ENCODE peak calls at places on chromosomes 1 and 21, in nine cellular contexts. T is endodermal cell, O is GM20000, E is pancreas, U is lower lobe of right lung, X is AG09309, Z is GM10248, G is PC-3, S is transverse colon. V is an unnamed sample.

GRCh38 chr1:211247921-211248320 is 11.2 kb upstream of the RCOR3 start:
- DNase-seq in U (no peak), E (no peak), S (no peak), O (no peak), X (no peak), T (peak), G (no peak), Z (no peak), V (no peak)

GRCh38 chr1:210239295-210240155 is 6.9 kb downstream of the SERTAD4 start:
- DNase-seq in G (peak), S (no peak), Z (no peak), O (no peak), T (peak), E (no peak), X (peak), U (no peak), V (peak)

GRCh38 chr1:118396824-118397530 is 211.9 kb upstream of the SPAG17 start:
- DNase-seq in T (no peak), O (no peak), X (no peak), E (peak), Z (no peak), S (no peak), U (no peak), G (no peak), V (no peak)

GRCh38 chr1:36134031-36134430 is 9.0 kb upstream of the COL8A2 start:
- DNase-seq in X (no peak), Z (no peak), O (no peak), S (no peak), G (no peak), T (no peak), E (no peak), U (no peak), V (no peak)

GRCh38 chr1:198656500-198656932 is 17.7 kb downstream of the PTPRC start:
- DNase-seq in O (no peak), T (no peak), S (peak), Z (no peak), G (peak), U (peak), X (no peak), E (no peak), V (no peak)

GRCh38 chr21:46477765-46478164 is 19.1 kb downstream of the DIP2A start:
- DNase-seq in X (peak), O (no peak), G (no peak), S (no peak), E (no peak), Z (no peak), U (no peak), T (no peak), V (no peak)

GRCh38 chr1:73593804-73594203 is 604.2 kb downstream of the LRRIQ3 start:
- DNase-seq in O (no peak), T (no peak), S (no peak), U (no peak), E (no peak), G (peak), Z (no peak), X (no peak), V (no peak)

GRCh38 chr1:184299076-184299790 is 87.6 kb upstream of the C1orf21 start:
- DNase-seq in E (no peak), S (no peak), T (no peak), U (no peak), X (peak), Z (no peak), G (peak), O (no peak), V (no peak)

GRCh38 chr1:228415853-228416216 is 826 bp downstream of the TRIM17 start:
- DNase-seq in Z (no peak), G (no peak), X (no peak), O (no peak), E (no peak), T (no peak), S (no peak), U (no peak), V (no peak)

GRCh38 chr21:15506086-15506485 is 223.7 kb upstream of the USP25 start:
- DNase-seq in T (no peak), S (no peak), X (no peak), E (no peak), U (no peak), G (peak), O (no peak), Z (no peak), V (no peak)

GRCh38 chr1:18874036-18874435 is 14.6 kb upstream of the TAS1R2 start:
- DNase-seq in G (no peak), X (no peak), O (no peak), Z (no peak), U (no peak), S (no peak), E (no peak), T (no peak), V (no peak)

GRCh38 chr1:209486861-209487260 is 96.7 kb upstream of the CAMK1G start:
- DNase-seq in Z (no peak), U (no peak), G (peak), T (no peak), X (no peak), O (no peak), E (no peak), S (no peak), V (no peak)

GRCh38 chr1:118973536-118974160 is 14.5 kb downstream of the TBX15 start:
- DNase-seq in Z (no peak), U (no peak), G (no peak), E (no peak), X (no peak), T (no peak), S (no peak), O (no peak), V (no peak)

GRCh38 chr1:19473119-19473518 is 12.2 kb downstream of the CAPZB start:
- DNase-seq in O (no peak), G (no peak), S (no peak), Z (no peak), X (no peak), T (no peak), U (no peak), E (no peak), V (no peak)

GRCh38 chr1:76543495-76543894 is 323.8 kb upstream of the ST6GALNAC5 start:
- DNase-seq in E (no peak), Z (no peak), G (no peak), U (no peak), S (no peak), X (no peak), T (no peak), O (no peak), V (no peak)

GRCh38 chr21:33871171-33871570 is 44.4 kb downstream of the ATP5PO start:
- DNase-seq in X (peak), S (no peak), Z (no peak), U (no peak), E (no peak), T (no peak), G (no peak), O (no peak), V (no peak)

GRCh38 chr1:113868387-113869083 is 3.0 kb downstream of the PTPN22 start:
- DNase-seq in E (no peak), Z (no peak), S (no peak), U (no peak), X (no peak), T (no peak), G (peak), O (no peak), V (no peak)

GRCh38 chr1:4351453-4351852 is 303.0 kb upstream of the AJAP1 start:
- DNase-seq in E (no peak), G (no peak), U (no peak), X (no peak), O (no peak), Z (no peak), T (no peak), S (no peak), V (no peak)

GRCh38 chr1:9181990-9182783 is 52.4 kb upstream of the H6PD start:
- DNase-seq in S (peak), X (no peak), Z (peak), T (peak), U (peak), O (peak), G (peak), E (peak), V (peak)

GRCh38 chr21:41388259-41388658 is 26.4 kb downstream of the MX2 start:
- DNase-seq in U (no peak), G (no peak), E (no peak), T (no peak), Z (no peak), X (no peak), O (no peak), S (no peak), V (no peak)

GRCh38 chr1:7707527-7707926 is 63.6 kb upstream of the VAMP3 start:
- DNase-seq in X (no peak), Z (no peak), E (no peak), O (no peak), G (no peak), T (no peak), U (no peak), S (no peak), V (no peak)

GRCh38 chr1:37793773-37794371 is at the start of gene MANEAL:
- DNase-seq in T (peak), O (peak), G (peak), Z (peak), S (peak), X (no peak), U (peak), E (peak), V (no peak)

GRCh38 chr1:1432951-1433803 is 2.3 kb upstream of the VWA1 start:
- DNase-seq in X (no peak), E (peak), G (peak), S (peak), T (peak), O (peak), U (peak), Z (peak), V (peak)

GRCh38 chr1:1433804-1434130 is 1.7 kb upstream of the VWA1 start:
- DNase-seq in T (peak), X (no peak), U (no peak), Z (peak), S (no peak), E (peak), G (peak), O (no peak), V (peak)

GRCh38 chr1:1434812-1435093 is 737 bp upstream of the VWA1 start:
- DNase-seq in O (peak), X (no peak), U (no peak), T (no peak), E (no peak), G (no peak), S (no peak), Z (peak), V (no peak)

GRCh38 chr1:1435094-1435903 is at the start of gene VWA1:
- DNase-seq in Z (peak), S (peak), X (no peak), T (peak), G (peak), E (peak), O (peak), U (peak), V (peak)

GRCh38 chr1:1434131-1434811 is 1.2 kb upstream of the VWA1 start:
- DNase-seq in G (no peak), E (peak), X (no peak), S (peak), Z (no peak), T (peak), O (peak), U (peak), V (peak)
- TF ChIP-seq CTCF in G (no peak), E (no peak), X (no peak), S (no peak), Z (no peak), T (no peak), O (no peak), U (no peak), V (peak)

DNA sequence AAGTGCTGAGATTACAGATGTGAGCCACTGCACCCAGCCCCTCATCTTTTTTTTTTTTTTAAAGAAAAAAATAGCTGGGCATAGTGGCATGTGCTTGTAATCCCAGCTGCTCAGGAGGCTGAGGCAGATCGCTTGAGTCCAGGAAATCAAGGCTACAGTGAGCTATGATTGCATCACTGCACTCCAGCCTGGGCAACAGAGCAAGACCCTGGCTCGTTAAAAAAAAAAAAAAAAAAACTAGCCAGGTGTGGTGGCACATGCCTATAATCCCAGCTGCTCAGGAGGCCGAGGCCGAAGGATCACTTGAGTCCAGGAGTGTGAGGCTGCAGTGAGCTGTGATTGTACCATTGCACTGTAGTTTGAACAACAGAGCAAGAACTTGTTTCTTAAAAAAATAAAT is 13.8 kb downstream of the SZRD1 start:
- DNase-seq in X (no peak), T (no peak), S (no peak), O (no peak), E (no peak), Z (no peak), G (no peak), U (no peak), V (no peak)
- TF ChIP-seq CTCF in X (no peak), T (no peak), S (no peak), O (no peak), E (no peak), Z (no peak), G (no peak), U (no peak), V (no peak)

DNA sequence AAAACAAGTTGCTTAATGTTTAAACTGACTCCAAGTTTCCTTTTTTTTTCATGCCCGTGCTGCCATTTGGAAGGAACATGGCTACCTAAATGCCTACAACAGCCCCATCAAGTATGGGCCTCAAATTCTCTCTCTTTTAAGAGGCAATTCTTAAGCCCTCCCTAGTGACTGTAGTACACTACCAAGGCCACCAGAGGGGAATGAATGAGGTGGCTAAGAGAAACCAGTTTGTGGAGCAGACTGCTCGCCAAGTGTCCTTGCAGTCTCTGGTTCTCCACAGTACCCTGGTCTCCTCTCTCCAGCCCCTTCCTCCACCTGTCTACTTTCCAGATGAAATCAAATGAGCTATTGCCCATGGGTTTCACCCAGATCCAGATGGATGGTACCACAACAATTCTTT is 1809.6 kb downstream of the BRINP3 start:
- DNase-seq in T (peak), S (no peak), U (no peak), E (no peak), O (no peak), Z (no peak), G (peak), X (no peak), V (no peak)
- TF ChIP-seq CTCF in T (peak), S (no peak), U (no peak), E (no peak), O (no peak), Z (no peak), G (peak), X (no peak), V (no peak)

DNA sequence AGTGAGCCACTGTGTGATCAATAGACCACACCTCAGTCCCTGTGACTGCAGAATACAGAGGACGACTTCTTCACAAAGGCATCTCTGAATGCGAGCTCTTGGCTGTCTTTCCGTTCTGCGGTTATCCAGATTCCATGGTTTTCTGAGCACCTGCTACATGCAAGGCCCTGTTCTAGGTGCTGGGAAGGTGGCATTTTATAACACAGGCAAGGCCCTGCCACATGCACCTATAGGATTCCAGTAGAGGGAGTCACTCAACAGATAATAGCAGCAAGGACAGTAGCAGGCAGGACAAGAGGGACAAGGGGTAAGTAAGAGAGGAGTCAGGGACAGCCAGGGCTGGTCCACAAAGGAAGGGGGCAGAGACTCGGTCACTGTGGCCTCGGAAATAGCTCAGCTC is 9.0 kb downstream of the URB1 start:
- DNase-seq in Z (no peak), O (no peak), X (no peak), E (no peak), U (no peak), S (no peak), T (no peak), G (peak), V (no peak)
- TF ChIP-seq CTCF in Z (no peak), O (no peak), X (no peak), E (no peak), U (no peak), S (no peak), T (peak), G (peak), V (no peak)

GRCh38 chr1:233025156-233025555 is 74.7 kb downstream of the NTPCR start:
- DNase-seq in Z (peak), T (peak), E (peak), O (peak), X (no peak), U (no peak), S (peak), G (peak), V (no peak)
- TF ChIP-seq CTCF in Z (peak), T (peak), E (peak), O (no peak), X (peak), U (peak), S (peak), G (peak), V (no peak)

GRCh38 chr21:35072960-35073359 is 23.9 kb upstream of the RUNX1 start:
- DNase-seq in O (no peak), Z (no peak), T (no peak), S (no peak), G (no peak), E (no peak), X (no peak), U (no peak), V (peak)
- TF ChIP-seq CTCF in O (no peak), Z (no peak), T (no peak), S (no peak), G (no peak), E (no peak), X (no peak), U (no peak), V (no peak)

GRCh38 chr1:225254676-225255075 is 173.2 kb downstream of the LBR start:
- DNase-seq in S (no peak), X (no peak), U (no peak), Z (no peak), G (no peak), T (no peak), E (no peak), O (no peak), V (no peak)

GRCh38 chr1:225259542-225259941 is 168.3 kb downstream of the LBR start:
- DNase-seq in U (no peak), X (no peak), S (no peak), Z (no peak), E (no peak), T (no peak), O (no peak), G (no peak), V (no peak)

DNA sequence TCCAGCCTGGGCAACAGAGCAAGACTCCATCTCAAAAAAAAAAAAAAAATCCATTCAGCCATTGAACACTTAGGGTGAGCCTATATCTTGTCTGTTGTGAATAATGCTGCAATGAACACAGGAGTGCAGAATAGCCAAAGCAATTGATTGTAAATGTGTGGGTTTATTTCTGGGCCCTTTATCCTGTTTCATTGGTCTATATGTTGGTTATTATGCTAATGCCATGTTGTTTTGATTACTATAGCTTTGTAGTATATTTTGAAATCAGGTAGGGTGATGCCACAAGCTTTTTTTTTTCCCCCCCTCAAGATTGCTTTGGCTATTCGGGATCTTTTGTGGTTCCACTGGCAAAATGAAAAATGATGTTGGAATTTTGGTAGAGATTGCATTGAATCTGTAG is 167.5 kb downstream of the LBR start:
- DNase-seq in T (no peak), X (no peak), S (no peak), U (no peak), O (no peak), E (no peak), G (no peak), Z (no peak), V (no peak)
- TF ChIP-seq CTCF in T (no peak), X (no peak), S (no peak), U (no peak), O (no peak), E (no peak), G (no peak), Z (no peak), V (no peak)

GRCh38 chr1:45230537-45230936 is 24.1 kb upstream of the ZSWIM5 start:
- DNase-seq in S (peak), G (peak), U (no peak), O (no peak), E (peak), X (no peak), T (peak), Z (no peak), V (no peak)
- TF ChIP-seq CTCF in S (peak), G (peak), U (no peak), O (no peak), E (no peak), X (no peak), T (peak), Z (no peak), V (no peak)

GRCh38 chr1:207393610-207394009 is 60.5 kb upstream of the CR2 start:
- DNase-seq in O (no peak), G (peak), E (peak), X (peak), S (no peak), T (no peak), Z (no peak), U (no peak), V (no peak)
- TF ChIP-seq CTCF in O (no peak), G (no peak), E (no peak), X (no peak), S (no peak), T (no peak), Z (no peak), U (no peak), V (no peak)

GRCh38 chr1:248046536-248046935 is at the start of gene OR2L3:
- DNase-seq in O (no peak), X (no peak), T (no peak), E (no peak), S (no peak), U (no peak), G (no peak), Z (no peak), V (no peak)

GRCh38 chr1:248045209-248045608 is 1.4 kb upstream of the OR2L3 start:
- DNase-seq in T (no peak), U (no peak), E (no peak), S (no peak), O (no peak), Z (no peak), G (no peak), X (no peak), V (no peak)

DNA sequence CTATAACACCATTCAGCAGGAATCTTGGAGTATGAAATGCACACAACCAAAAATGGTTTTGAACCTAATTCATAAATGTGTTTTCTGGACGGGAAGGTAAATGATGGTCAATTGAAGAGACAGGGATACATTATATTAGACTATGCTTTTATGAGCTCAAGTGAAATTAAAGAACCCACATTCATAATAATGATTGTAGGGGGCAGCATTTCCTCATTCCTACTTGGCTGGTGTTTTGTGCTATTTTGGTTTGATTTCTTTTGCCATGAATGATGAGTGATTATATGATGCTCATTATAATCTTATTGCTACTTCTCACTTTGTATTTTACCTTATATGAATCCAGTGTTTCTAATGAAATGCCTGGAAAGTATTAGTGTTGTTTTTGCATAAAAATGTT is 372 bp downstream of the OR2L3 start:
- DNase-seq in Z (no peak), S (no peak), U (no peak), G (peak), X (no peak), T (no peak), E (no peak), O (no peak), V (no peak)
- TF ChIP-seq CTCF in Z (no peak), S (no peak), U (no peak), G (peak), X (no peak), T (no peak), E (no peak), O (no peak), V (no peak)

V was measured in ovary.